ENCODE peak calls at places on chromosomes 16 and 17, in seven cellular contexts. G is EL, H is SJSA1, F is GM12865, I is T-helper 9 cell, S is brain microvascular endothelial cell, E is T-helper 1 cell. D is an unnamed sample.

GRCh38 chr17:46108550-46109110 is 84.6 kb downstream of the KANSL1 start:
- DNase-seq in G (no peak), H (no peak), F (no peak), I (no peak), S (no peak), E (no peak), D (no peak)

GRCh38 chr17:32746698-32747097 is 130.2 kb downstream of the MYO1D start:
- DNase-seq in G (peak), H (no peak), F (no peak), I (no peak), S (peak), E (no peak), D (no peak)

GRCh38 chr16:85138825-85139627 is 26.8 kb upstream of the CIBAR2 start:
- DNase-seq in G (no peak), H (no peak), F (no peak), I (no peak), S (no peak), E (no peak), D (no peak)

GRCh38 chr16:87002717-87003413 is 314.3 kb downstream of the C16orf95 start:
- DNase-seq in G (no peak), H (no peak), F (no peak), I (no peak), S (no peak), E (no peak), D (no peak)

GRCh38 chr17:82383411-82383810 is 11.8 kb downstream of the UTS2R start:
- DNase-seq in G (no peak), H (no peak), F (no peak), I (no peak), S (no peak), E (no peak), D (no peak)

GRCh38 chr16:20674684-20675487 is 22.6 kb downstream of the ACSM1 start:
- DNase-seq in G (peak), H (no peak), F (peak), I (no peak), S (no peak), E (no peak), D (no peak)

GRCh38 chr17:17826942-17827785 is 9.6 kb downstream of the SREBF1 start:
- DNase-seq in G (no peak), H (no peak), F (no peak), I (no peak), S (no peak), E (no peak), D (no peak)

GRCh38 chr16:20904507-20905079 is 4.0 kb downstream of the LYRM1 start:
- DNase-seq in G (peak), H (no peak), F (peak), I (no peak), S (peak), E (no peak), D (no peak)

GRCh38 chr16:81456523-81457325 is 12.1 kb downstream of the CMIP start:
- DNase-seq in G (no peak), H (no peak), F (no peak), I (no peak), S (no peak), E (no peak), D (no peak)